ENCODE peak calls at places on chromosome 22, in four cellular contexts. S is HFF-Myc, J is A549, N is esophagus squamous epithelium. Y is an unnamed sample.

GRCh38 chr22:35307892-35308291 is 8.2 kb downstream of the TOM1 start:
- DNase-seq in S (no peak), J (no peak), N (no peak), Y (no peak)

GRCh38 chr22:45731798-45732495 is 60.3 kb downstream of the ATXN10 start:
- DNase-seq in S (no peak), J (peak; percentile 28), N (no peak), Y (no peak)

GRCh38 chr22:24106385-24107381 is 74.6 kb upstream of the SUSD2 start:
- DNase-seq in S (no peak), J (no peak), N (no peak), Y (no peak)

GRCh38 chr22:38725900-38726655 is 20.3 kb downstream of the GTPBP1 start:
- DNase-seq in S (no peak), J (no peak), N (no peak), Y (no peak)

GRCh38 chr22:44909241-44909640 is 100.6 kb downstream of the PHF21B start:
- DNase-seq in S (no peak), J (no peak), N (no peak), Y (no peak)

GRCh38 chr22:43042101-43042780 is 27.3 kb upstream of the PACSIN2 start:
- DNase-seq in S (no peak), J (no peak), N (no peak), Y (no peak)

GRCh38 chr22:19113429-19113828 is 8.8 kb downstream of the DGCR2 start:
- DNase-seq in S (no peak), J (no peak), N (no peak), Y (no peak)

GRCh38 chr22:37303821-37304274 is 21.5 kb downstream of the CYTH4 start:
- DNase-seq in S (peak; percentile 81), J (peak; percentile 82), N (no peak), Y (peak; percentile 61)

GRCh38 chr22:40714514-40714966 is 35.3 kb downstream of the MCHR1 start:
- DNase-seq in S (no peak), J (no peak), N (no peak), Y (no peak)

GRCh38 chr22:36737776-36738175 is 34.2 kb upstream of the CACNG2 start:
- DNase-seq in S (no peak), J (no peak), N (no peak), Y (no peak)

GRCh38 chr22:36595968-36596367 is 67.0 kb upstream of the EIF3D start:
- DNase-seq in S (no peak), J (no peak), N (no peak), Y (no peak)

GRCh38 chr22:39117585-39118191 is 20.6 kb downstream of the APOBEC3H start:
- DNase-seq in S (no peak), J (peak; percentile 36), N (no peak), Y (no peak)

GRCh38 chr22:29798318-29798717 is 31.1 kb downstream of the UQCR10 start:
- DNase-seq in S (no peak), J (no peak), N (no peak), Y (no peak)

GRCh38 chr22:36879775-36880174 is 19.0 kb downstream of the NCF4 start:
- DNase-seq in S (no peak), J (no peak), N (no peak), Y (no peak)

GRCh38 chr22:37870273-37870672 is 21.1 kb downstream of the EIF3L start:
- DNase-seq in S (peak; percentile 51), J (no peak), N (no peak), Y (no peak)

GRCh38 chr22:24763872-24764485 is 10.5 kb downstream of the PIWIL3 start:
- DNase-seq in S (no peak), J (no peak), N (no peak), Y (no peak)

GRCh38 chr22:17774206-17774927 is at the start of gene BID:
- DNase-seq in S (no peak), J (no peak), N (no peak), Y (no peak)

GRCh38 chr22:46835693-46836092 is 73.2 kb downstream of the TBC1D22A start:
- DNase-seq in S (no peak), J (no peak), N (no peak), Y (no peak)

GRCh38 chr22:46830001-46830715 is 67.7 kb downstream of the TBC1D22A start:
- DNase-seq in S (no peak), J (peak; percentile 43), N (no peak), Y (no peak)

GRCh38 chr22:46830841-46831240 is 68.4 kb downstream of the TBC1D22A start:
- DNase-seq in S (no peak), J (peak; percentile 34), N (no peak), Y (no peak)

GRCh38 chr22:46835288-46835687 is 72.8 kb downstream of the TBC1D22A start:
- DNase-seq in S (no peak), J (no peak), N (no peak), Y (no peak)

GRCh38 chr22:46833228-46833627 is 70.8 kb downstream of the TBC1D22A start:
- DNase-seq in S (no peak), J (peak; percentile 22), N (no peak), Y (no peak)
- TF ChIP-seq CTCF in S (no peak), J (no peak), N (no peak), Y (peak; percentile 24)

GRCh38 chr22:20155330-20156041 is 4.6 kb upstream of the CCDC188 start:
- DNase-seq in S (peak; percentile 30), J (no peak), N (no peak), Y (no peak)
- H3K4me3 ChIP-seq in S (peak overlapping the region; percentile 20), J (no peak overlapping the region), N (peak overlapping the region; percentile 47), Y (peak overlapping the region; percentile 43)

GRCh38 chr22:49845241-49845640 is 8.4 kb upstream of the ZBED4 start:
- DNase-seq in S (no peak), J (no peak), N (no peak), Y (no peak)
- TF ChIP-seq CTCF in S (no peak), J (no peak), N (no peak), Y (no peak)

GRCh38 chr22:27022741-27023373 is 365.5 kb downstream of the MIAT start:
- DNase-seq in S (no peak), J (no peak), N (no peak), Y (no peak)

GRCh38 chr22:27022256-27022655 is 364.9 kb downstream of the MIAT start:
- DNase-seq in S (no peak), J (peak; percentile 5), N (no peak), Y (no peak)

GRCh38 chr22:27024982-27025381 is 367.6 kb downstream of the MIAT start:
- DNase-seq in S (no peak), J (no peak), N (no peak), Y (no peak)

DNA sequence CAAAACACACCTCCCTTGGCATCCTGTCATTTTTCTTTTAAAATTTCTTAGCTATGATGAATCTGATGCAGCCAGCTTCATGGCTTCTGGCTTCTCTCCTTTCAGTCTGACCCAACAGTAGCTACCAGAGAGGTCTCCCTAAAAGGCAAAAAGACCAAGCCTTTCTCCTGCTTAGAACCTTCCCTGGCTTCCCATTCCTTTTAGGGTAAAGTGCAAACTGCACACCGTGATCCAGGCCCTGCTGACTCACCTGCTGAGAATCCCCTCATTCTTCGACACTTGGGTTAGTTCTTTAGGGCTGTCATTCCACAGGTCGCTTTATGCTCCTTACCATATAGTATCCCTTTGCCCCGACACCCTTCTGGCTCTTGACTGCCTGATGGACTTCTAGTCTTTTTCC is 362.4 kb downstream of the MIAT start:
- DNase-seq in S (no peak), J (peak; percentile 5), N (no peak), Y (no peak)
- H3K4me3 ChIP-seq in S (no peak overlapping the region), J (no peak overlapping the region), N (no peak overlapping the region), Y (no peak overlapping the region)

Y was measured in AG04449.